ENCODE peak calls at places on chromosomes 3 and 15, in nine cellular contexts. M is mammary epithelial cell, Z is mesothelial cell of epicardium, J is B cell, T is brain microvascular endothelial cell, G is fibroblast of lung, R is fibroblast of mammary gland, H is endothelial cell, N is psoas muscle. Y is an unnamed sample.

GRCh38 chr15:57927091-57927631 is 138.3 kb downstream of the ALDH1A2 start:
- DNase-seq in M (no peak), Z (no peak), J (no peak), T (no peak), G (no peak), R (no peak), H (no peak), N (no peak), Y (no peak)

GRCh38 chr15:29018406-29018805 is 132.6 kb downstream of the APBA2 start:
- DNase-seq in M (no peak), Z (no peak), J (no peak), T (no peak), G (no peak), R (no peak), H (no peak), N (no peak), Y (no peak)

GRCh38 chr15:63839717-63840116 is 6.0 kb upstream of the HERC1 start:
- DNase-seq in M (no peak), Z (no peak), J (no peak), T (no peak), G (no peak), R (no peak), H (no peak), N (no peak), Y (no peak)

GRCh38 chr3:133881987-133882825 is 13.5 kb downstream of the RAB6B start:
- DNase-seq in M (no peak), Z (peak), J (no peak), T (no peak), G (no peak), R (no peak), H (no peak), N (no peak), Y (no peak)

GRCh38 chr3:31077021-31077601 is 182.7 kb upstream of the GADL1 start:
- DNase-seq in M (peak), Z (no peak), J (no peak), T (peak), G (peak), R (peak), H (no peak), N (no peak), Y (peak)

GRCh38 chr3:33061782-33062181 is 35.2 kb downstream of the GLB1 start:
- DNase-seq in M (no peak), Z (no peak), J (no peak), T (peak), G (peak), R (peak), H (no peak), N (no peak), Y (peak)

GRCh38 chr3:52330194-52330805 is 14.2 kb downstream of the DNAH1 start:
- DNase-seq in M (no peak), Z (no peak), J (no peak), T (no peak), G (no peak), R (no peak), H (no peak), N (no peak), Y (no peak)

GRCh38 chr3:33392703-33393125 is 47.5 kb downstream of the UBP1 start:
- DNase-seq in M (peak), Z (no peak), J (no peak), T (peak), G (peak), R (peak), H (no peak), N (no peak), Y (peak)

GRCh38 chr15:96274087-96274440 is 56.4 kb upstream of the NR2F2 start:
- DNase-seq in M (no peak), Z (no peak), J (no peak), T (no peak), G (no peak), R (no peak), H (no peak), N (no peak), Y (no peak)

GRCh38 chr3:114404590-114404989 is 110.8 kb downstream of the TIGIT start:
- DNase-seq in M (peak), Z (no peak), J (no peak), T (peak), G (no peak), R (peak), H (no peak), N (no peak), Y (peak)

GRCh38 chr3:189324538-189325138 is 152.9 kb downstream of the TPRG1 start:
- DNase-seq in M (peak), Z (no peak), J (peak), T (peak), G (peak), R (peak), H (no peak), N (no peak), Y (peak)

GRCh38 chr3:192772495-192772894 is 45.2 kb upstream of the FGF12 start:
- DNase-seq in M (peak), Z (no peak), J (no peak), T (peak), G (no peak), R (peak), H (peak), N (no peak), Y (peak)

GRCh38 chr3:114877378-114878118 is 269.5 kb downstream of the ZBTB20 start:
- DNase-seq in M (no peak), Z (no peak), J (no peak), T (no peak), G (peak), R (no peak), H (no peak), N (no peak), Y (no peak)

GRCh38 chr3:126305427-126305826 is 51.8 kb downstream of the KLF15 start:
- DNase-seq in M (no peak), Z (no peak), J (no peak), T (no peak), G (no peak), R (no peak), H (no peak), N (no peak), Y (peak)

GRCh38 chr3:190092250-190092649 is 28.4 kb downstream of the P3H2 start:
- DNase-seq in M (peak), Z (no peak), J (no peak), T (peak), G (peak), R (peak), H (no peak), N (no peak), Y (peak)

GRCh38 chr3:107894998-107895397 is 195.8 kb downstream of the CD47 start:
- DNase-seq in M (no peak), Z (no peak), J (no peak), T (peak), G (no peak), R (no peak), H (no peak), N (no peak), Y (no peak)

GRCh38 chr3:89107461-89108035 is at the start of gene EPHA3:
- DNase-seq in M (peak), Z (peak), J (peak), T (peak), G (peak), R (peak), H (peak), N (peak), Y (peak)
- TF ChIP-seq CTCF in M (no peak), Z (no peak), J (no peak), T (no peak), G (no peak), R (no peak), H (no peak), N (no peak), Y (no peak)

DNA sequence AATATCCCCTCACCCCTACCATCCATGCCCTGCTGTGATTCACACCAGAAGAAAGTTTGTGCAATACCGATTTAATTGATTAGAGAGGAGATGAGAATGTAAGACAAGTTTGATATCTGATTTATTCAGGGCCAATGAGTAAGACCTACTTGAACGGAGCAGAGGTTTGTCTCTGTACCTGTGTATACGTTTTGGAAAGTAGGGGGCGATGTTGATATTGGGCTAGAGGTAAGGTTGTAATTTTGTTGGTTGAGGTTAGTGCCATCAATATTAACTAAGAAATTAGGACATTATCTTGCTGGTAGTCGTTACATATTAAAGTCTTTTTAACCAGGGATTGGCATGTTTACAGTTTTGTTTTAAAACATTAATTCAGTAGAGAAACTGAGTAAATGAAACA is 20.5 kb downstream of the EAF2 start:
- DNase-seq in M (peak), Z (no peak), J (peak), T (peak), G (no peak), R (peak), H (no peak), N (no peak), Y (peak)
- TF ChIP-seq CTCF in M (peak), Z (no peak), J (peak), T (peak), G (peak), R (peak), H (peak), N (no peak), Y (peak)

GRCh38 chr3:38040400-38040799 is 1.4 kb downstream of the DLEC1 start:
- DNase-seq in M (no peak), Z (no peak), J (no peak), T (no peak), G (no peak), R (no peak), H (no peak), N (no peak), Y (no peak)

GRCh38 chr3:38036906-38037305 is 2.1 kb upstream of the DLEC1 start:
- DNase-seq in M (no peak), Z (no peak), J (no peak), T (no peak), G (no peak), R (no peak), H (no peak), N (no peak), Y (no peak)

GRCh38 chr3:38038447-38038911 is 529 bp upstream of the DLEC1 start:
- DNase-seq in M (no peak), Z (no peak), J (no peak), T (no peak), G (no peak), R (no peak), H (no peak), N (no peak), Y (no peak)

GRCh38 chr3:38039101-38039898 is at the start of gene DLEC1:
- DNase-seq in M (no peak), Z (peak), J (peak), T (peak), G (peak), R (peak), H (peak), N (peak), Y (peak)

DNA sequence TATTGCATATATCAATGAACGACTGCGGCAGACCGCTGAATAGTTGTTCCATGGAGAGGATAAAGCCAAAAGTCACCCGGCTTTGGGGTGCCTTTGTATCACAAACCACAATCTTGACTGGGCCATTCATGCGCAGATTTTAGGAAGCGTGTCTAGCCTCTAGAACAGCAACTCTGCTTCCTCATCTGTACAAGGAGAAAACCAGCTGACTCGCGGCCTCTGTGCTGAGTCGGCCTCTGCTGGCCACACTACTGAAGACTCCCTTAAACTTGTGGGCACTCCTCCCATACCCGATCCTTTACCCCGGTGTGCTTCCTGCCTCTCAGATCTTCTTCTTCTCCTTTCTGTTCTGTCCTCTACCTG is 872 bp downstream of the DLEC1 start:
- DNase-seq in M (no peak), Z (no peak), J (peak), T (peak), G (peak), R (peak), H (no peak), N (peak), Y (peak)
- TF ChIP-seq CTCF in M (no peak), Z (no peak), J (peak), T (peak), G (peak), R (peak), H (no peak), N (peak), Y (peak)

GRCh38 chr15:44801368-44801767 is 65.0 kb downstream of the TRIM69 start:
- DNase-seq in M (no peak), Z (no peak), J (no peak), T (no peak), G (peak), R (no peak), H (no peak), N (no peak), Y (peak)
- TF ChIP-seq CTCF in M (no peak), Z (no peak), J (no peak), T (no peak), G (no peak), R (no peak), H (no peak), N (no peak), Y (no peak)

DNA sequence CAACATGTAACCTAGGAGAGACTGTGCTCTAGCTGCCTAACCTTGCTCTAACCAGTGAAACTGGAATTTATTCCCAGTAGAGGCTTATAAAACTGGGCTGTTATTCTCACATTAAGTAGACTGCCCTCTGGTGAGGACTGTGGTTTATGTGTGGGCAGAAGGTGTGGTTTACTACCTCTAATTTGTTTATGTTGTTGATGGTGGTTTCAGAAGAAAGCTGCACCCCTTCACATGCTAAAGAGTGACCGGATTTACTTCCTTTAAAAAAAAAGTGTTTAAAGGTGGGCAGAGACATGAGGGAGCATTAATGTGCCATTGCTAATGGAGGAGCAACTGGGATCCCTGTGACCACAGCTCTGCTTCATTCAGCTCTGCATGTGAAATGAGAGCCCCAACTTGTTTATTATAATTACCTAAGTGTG is 273.2 kb downstream of the MECOM start:
- DNase-seq in M (peak), Z (no peak), J (no peak), T (no peak), G (no peak), R (no peak), H (no peak), N (no peak), Y (peak)
- TF ChIP-seq CTCF in M (peak), Z (no peak), J (no peak), T (peak), G (no peak), R (no peak), H (no peak), N (no peak), Y (peak)

DNA sequence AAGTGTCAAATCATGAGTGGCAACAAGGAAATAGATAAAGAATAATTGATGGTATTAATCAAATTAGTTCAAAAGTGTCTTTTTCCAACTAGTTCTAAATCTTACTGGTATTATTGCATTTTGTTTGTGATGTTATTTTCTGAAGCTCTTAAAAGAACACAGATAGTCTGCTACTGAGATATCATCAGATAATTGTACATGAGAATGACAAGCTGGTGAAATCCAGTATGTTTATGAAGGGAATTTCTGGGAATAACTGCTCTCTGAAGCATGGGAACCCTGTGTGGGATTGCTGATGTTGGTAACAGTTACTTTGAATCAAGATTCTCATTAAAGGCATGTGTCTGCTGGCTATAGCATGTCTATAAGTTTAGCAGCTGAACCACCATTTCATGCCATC is 190.3 kb upstream of the CDIN1 start:
- DNase-seq in M (no peak), Z (no peak), J (no peak), T (no peak), G (no peak), R (no peak), H (no peak), N (no peak), Y (no peak)
- TF ChIP-seq CTCF in M (no peak), Z (no peak), J (no peak), T (no peak), G (no peak), R (no peak), H (no peak), N (no peak), Y (no peak)

DNA sequence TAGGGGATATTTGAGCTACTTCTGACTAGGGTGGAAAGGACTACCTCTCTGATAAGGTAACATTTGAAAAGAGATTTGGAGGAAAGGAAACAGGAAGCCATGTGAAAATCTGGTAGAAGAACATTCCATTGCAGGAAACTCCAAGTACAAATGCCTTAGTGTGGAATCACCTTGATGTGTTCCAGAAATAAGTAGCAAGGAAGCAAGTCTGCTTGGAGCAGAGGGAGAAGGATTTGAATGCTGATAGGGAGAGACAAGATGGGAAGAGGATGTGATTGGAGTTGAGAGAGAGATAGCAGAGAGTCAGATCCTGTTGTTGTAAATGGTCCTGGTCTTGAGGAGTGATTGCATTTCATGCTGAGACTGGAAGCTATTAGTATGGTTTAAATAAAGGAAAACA is 335.1 kb upstream of the DCBLD2 start:
- DNase-seq in M (no peak), Z (no peak), J (no peak), T (no peak), G (no peak), R (no peak), H (no peak), N (no peak), Y (no peak)
- TF ChIP-seq CTCF in M (no peak), Z (no peak), J (no peak), T (no peak), G (no peak), R (no peak), H (no peak), N (no peak), Y (no peak)

GRCh38 chr3:111715911-111716523 is 120.9 kb upstream of the ZBED2 start:
- DNase-seq in M (no peak), Z (peak), J (no peak), T (peak), G (peak), R (no peak), H (peak), N (peak), Y (peak)

GRCh38 chr3:111717601-111718000 is 122.5 kb upstream of the ZBED2 start:
- DNase-seq in M (peak), Z (peak), J (peak), T (peak), G (peak), R (peak), H (peak), N (peak), Y (peak)

GRCh38 chr3:111713833-111714232 is 118.7 kb upstream of the ZBED2 start:
- DNase-seq in M (no peak), Z (no peak), J (no peak), T (no peak), G (no peak), R (no peak), H (no peak), N (no peak), Y (no peak)

GRCh38 chr3:111712294-111713180 is 117.4 kb upstream of the ZBED2 start:
- DNase-seq in M (no peak), Z (no peak), J (no peak), T (no peak), G (no peak), R (peak), H (no peak), N (peak), Y (no peak)

GRCh38 chr3:111714305-111714704 is 119.2 kb upstream of the ZBED2 start:
- DNase-seq in M (peak), Z (no peak), J (no peak), T (no peak), G (no peak), R (peak), H (no peak), N (no peak), Y (peak)
- TF ChIP-seq CTCF in M (no peak), Z (no peak), J (no peak), T (peak), G (no peak), R (no peak), H (no peak), N (no peak), Y (no peak)

GRCh38 chr3:197926418-197926817 is 23.6 kb upstream of the RPL35A start:
- DNase-seq in M (no peak), Z (no peak), J (no peak), T (no peak), G (no peak), R (no peak), H (peak), N (no peak), Y (no peak)
- TF ChIP-seq CTCF in M (no peak), Z (no peak), J (no peak), T (peak), G (no peak), R (peak), H (peak), N (no peak), Y (no peak)

Y was measured in choroid plexus epithelial cell.